ENCODE peak calls at places on chromosomes 12 and 14, in ten cellular contexts. C is stimulated activated CD8-positive, alpha-beta memory T cell treated with anti-CD3 and anti-CD28 coated beads, Interleukin-12 subunit alpha, Interleukin-12 subunit beta, amount 100 ng/mL, for 1 hour; N is NCI-H146; M is GM10248; H is Right ventricle myocardium superior; B is naive thymus-derived CD8-positive, alpha-beta T cell; Q is GM12891; O is T47D; A is stimulated activated CD4-positive, alpha-beta T cell treated with anti-CD3 and anti-CD28 coated beads, Interleukin-4, amount 100 ng/mL, for 48 hours; Y is SW480. D is an unnamed sample.

GRCh38 chr12:19778111-19778688 is 338.9 kb downstream of the AEBP2 start:
- DNase-seq in C (no peak), N (no peak), M (no peak), H (no peak), B (no peak), Q (no peak), O (no peak), A (no peak), Y (no peak), D (no peak)

GRCh38 chr12:65536876-65537661 is 258.6 kb downstream of the MSRB3 start:
- DNase-seq in C (no peak), N (no peak), M (no peak), H (no peak), B (no peak), Q (no peak), O (no peak), A (no peak), Y (peak; percentile 5), D (no peak)

GRCh38 chr12:47383942-47384341 is 304.2 kb upstream of the AMIGO2 start:
- DNase-seq in C (no peak), N (no peak), M (no peak), H (no peak), B (no peak), Q (no peak), O (no peak), A (no peak), Y (no peak), D (no peak)

GRCh38 chr14:67405771-67406170 is 6.2 kb downstream of the PLEK2 start:
- DNase-seq in C (no peak), N (no peak), M (no peak), H (no peak), B (no peak), Q (no peak), O (no peak), A (no peak), Y (no peak), D (no peak)

GRCh38 chr14:66141733-66142132 is 344.4 kb upstream of the CCDC196 start:
- DNase-seq in C (no peak), N (no peak), M (no peak), H (no peak), B (no peak), Q (no peak), O (no peak), A (no peak), Y (no peak), D (no peak)

GRCh38 chr14:91722386-91722785 is 9.5 kb downstream of the CATSPERB start:
- DNase-seq in C (no peak), N (no peak), M (no peak), H (no peak), B (no peak), Q (no peak), O (no peak), A (no peak), Y (no peak), D (no peak)

GRCh38 chr12:98701166-98701565 is 56.1 kb downstream of the APAF1 start:
- DNase-seq in C (no peak), N (no peak), M (no peak), H (no peak), B (no peak), Q (no peak), O (peak; percentile 44), A (no peak), Y (no peak), D (no peak)

GRCh38 chr14:99320105-99320572 is 48.1 kb upstream of the BCL11B start:
- DNase-seq in C (peak; percentile 50), N (peak; percentile 7), M (peak; percentile 78), H (peak; percentile 60), B (peak; percentile 64), Q (peak; percentile 83), O (peak; percentile 75), A (peak; percentile 74), Y (peak; percentile 71), D (no peak)

GRCh38 chr12:65882504-65882903 is 58.2 kb downstream of the HMGA2 start:
- DNase-seq in C (no peak), N (no peak), M (no peak), H (no peak), B (no peak), Q (no peak), O (peak; percentile 34), A (no peak), Y (no peak), D (no peak)